ENCODE peak calls at places on chromosomes 3 and 15, in four cellular contexts. H, Y, J and E are unnamed samples.

GRCh38 chr3:108153451-108153981 is 62.7 kb upstream of the CD47 start:
- DNase-seq in H (peak; percentile 90), Y (no peak), J (peak; percentile 67), E (peak; percentile 79)

GRCh38 chr15:34754674-34755418 is at the start of gene GJD2:
- DNase-seq in H (no peak), Y (no peak), J (peak; percentile 6), E (no peak)

GRCh38 chr3:63993653-63994079 is 29.6 kb downstream of the PSMD6 start:
- DNase-seq in H (peak; percentile 91), Y (no peak), J (peak; percentile 90), E (peak; percentile 65)

GRCh38 chr3:126197854-126198584 is 17.6 kb upstream of the ALDH1L1 start:
- DNase-seq in H (peak; percentile 89), Y (peak; percentile 14), J (peak; percentile 80), E (peak; percentile 67)

GRCh38 chr3:69425249-69425648 is 39.4 kb upstream of the FRMD4B start:
- DNase-seq in H (peak; percentile 67), Y (no peak), J (peak; percentile 63), E (peak; percentile 72)

GRCh38 chr3:159453036-159453435 is 535.6 kb upstream of the IL12A start:
- DNase-seq in H (no peak), Y (no peak), J (no peak), E (no peak)

GRCh38 chr15:68818671-68819450 is 1.8 kb downstream of the ANP32A start:
- DNase-seq in H (peak; percentile 42), Y (no peak), J (peak; percentile 67), E (peak; percentile 69)

GRCh38 chr3:66561374-66561773 is 60.6 kb upstream of the LRIG1 start:
- DNase-seq in H (no peak), Y (no peak), J (peak; percentile 43), E (no peak)

GRCh38 chr3:19254189-19254588 is 105.9 kb downstream of the KCNH8 start:
- DNase-seq in H (no peak), Y (no peak), J (no peak), E (no peak)

GRCh38 chr3:48797626-48798025 is 50.0 kb downstream of the PRKAR2A start:
- DNase-seq in H (no peak), Y (no peak), J (no peak), E (no peak)

GRCh38 chr15:98903377-98904018 is 104.1 kb downstream of the PGPEP1L start:
- DNase-seq in H (peak; percentile 73), Y (no peak), J (peak; percentile 60), E (peak; percentile 57)

GRCh38 chr3:16550676-16551341 is 37.3 kb upstream of the RFTN1 start:
- DNase-seq in H (peak; percentile 94), Y (peak; percentile 84), J (peak; percentile 93), E (peak; percentile 88)

GRCh38 chr3:195578565-195578964 is 5.2 kb downstream of the APOD start:
- DNase-seq in H (no peak), Y (no peak), J (no peak), E (peak; percentile 14)

GRCh38 chr3:29026959-29027358 is 253.9 kb upstream of the RBMS3 start:
- DNase-seq in H (peak; percentile 5), Y (peak; percentile 1), J (peak; percentile 16), E (no peak)

GRCh38 chr3:169458323-169458722 is 205.2 kb downstream of the MECOM start:
- DNase-seq in H (no peak), Y (no peak), J (no peak), E (no peak)

GRCh38 chr15:73695773-73696640 is 11.8 kb downstream of the CD276 start:
- DNase-seq in H (no peak), Y (no peak), J (no peak), E (no peak)

GRCh38 chr3:197534348-197534725 is 21.4 kb downstream of the BDH1 start:
- DNase-seq in H (no peak), Y (no peak), J (no peak), E (no peak)
- H3K4me3 ChIP-seq in H (no peak overlapping the region), Y (no peak overlapping the region), J (no peak overlapping the region), E (no peak overlapping the region)

GRCh38 chr3:129688310-129688895 is 81.9 kb upstream of the PLXND1 start:
- DNase-seq in H (peak; percentile 87), Y (no peak), J (peak; percentile 68), E (no peak)
- TF ChIP-seq CTCF in H (peak; percentile 12), Y (no peak), J (no peak), E (no peak)

DNA sequence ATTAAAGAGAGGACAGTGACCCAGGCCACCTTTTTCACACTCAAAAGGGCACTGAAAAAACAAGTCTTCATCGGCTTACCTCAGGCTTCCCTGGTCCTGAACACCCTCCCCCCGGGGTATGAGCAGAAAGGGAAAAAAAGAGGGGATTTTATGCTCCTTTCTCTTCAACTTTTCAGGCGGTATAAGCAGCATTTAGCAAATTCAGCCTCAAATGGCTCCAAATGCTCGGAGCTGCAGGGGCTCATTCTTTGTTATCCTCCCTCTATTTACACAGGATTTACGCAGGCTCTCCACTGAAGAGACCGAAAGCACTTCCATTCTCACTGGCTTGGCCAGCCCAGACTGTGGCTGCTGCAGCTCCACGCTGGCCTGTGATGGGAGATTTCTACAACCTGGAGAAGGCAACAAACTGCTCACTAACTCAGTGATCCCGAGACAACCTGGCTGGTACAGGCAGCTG is 54.5 kb downstream of the MEIS2 start:
- DNase-seq in H (peak; percentile 47), Y (no peak), J (no peak), E (no peak)
- H3K4me3 ChIP-seq in H (peak overlapping the region; percentile 4), Y (no peak overlapping the region), J (no peak overlapping the region), E (no peak overlapping the region)

DNA sequence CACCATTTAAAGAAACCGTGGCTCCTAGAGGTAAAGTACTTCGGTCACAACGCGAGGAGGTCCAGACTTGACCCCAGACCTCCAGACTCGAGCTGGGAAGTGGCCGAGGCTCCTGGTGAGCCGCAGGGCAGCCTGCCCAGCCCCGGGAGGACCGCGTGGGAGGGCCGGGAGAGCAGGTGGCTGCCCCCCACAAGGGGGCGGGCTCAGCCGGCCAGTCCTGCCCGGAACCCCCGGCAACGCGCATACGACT is at the start of gene SLC27A2:
- DNase-seq in H (peak; percentile 17), Y (no peak), J (no peak), E (peak; percentile 27)
- TF ChIP-seq CTCF in H (peak; percentile 37), Y (peak; percentile 47), J (peak; percentile 22), E (peak; percentile 2)